ENCODE peak calls at places on chromosomes 5 and 9, in eight cellular contexts. M, G, O, B, R, J, D and Y are unnamed samples.

GRCh38 chr9:134379774-134380431 is 53.6 kb downstream of the RXRA start:
- DNase-seq in G (peak; percentile 70), D (no peak), B (no peak), J (peak; percentile 83), O (no peak), M (no peak), R (no peak), Y (no peak)

GRCh38 chr5:5880364-5880763 is 457.9 kb downstream of the ICE1 start:
- DNase-seq in J (no peak), O (no peak), M (no peak), D (no peak), R (no peak), G (no peak), B (no peak), Y (no peak)

GRCh38 chr9:134057751-134058701 is 9.8 kb downstream of the BRD3 start:
- DNase-seq in M (no peak), J (no peak), D (no peak), R (peak; percentile 77), B (peak; percentile 76), O (peak; percentile 4), G (no peak), Y (peak; percentile 61)

GRCh38 chr9:97749928-97750327 is 52.8 kb upstream of the XPA start:
- DNase-seq in O (no peak), J (peak; percentile 25), B (no peak), M (no peak), D (no peak), R (no peak), G (no peak), Y (no peak)

GRCh38 chr5:1174122-1174936 is 27.1 kb upstream of the SLC6A19 start:
- DNase-seq in O (peak; percentile 53), G (peak; percentile 65), M (peak; percentile 82), J (peak; percentile 57), B (peak; percentile 78), D (peak; percentile 74), R (peak; percentile 88), Y (peak; percentile 83)

GRCh38 chr5:92378961-92379611 is 996.0 kb upstream of the ARRDC3 start:
- DNase-seq in R (no peak), D (peak; percentile 49), B (peak; percentile 34), G (no peak), O (no peak), M (no peak), J (peak; percentile 13), Y (no peak)

GRCh38 chr5:111043712-111044506 is 27.6 kb upstream of the TSLP start:
- DNase-seq in M (peak; percentile 33), J (peak; percentile 16), R (no peak), O (no peak), B (no peak), G (no peak), D (peak; percentile 87), Y (no peak)

GRCh38 chr5:172707285-172708182 is 63.5 kb downstream of the DUSP1 start:
- DNase-seq in D (peak; percentile 76), G (no peak), R (peak; percentile 58), O (no peak), B (peak; percentile 72), J (peak; percentile 56), M (peak; percentile 79), Y (peak; percentile 69)

GRCh38 chr5:158244882-158245281 is 385.9 kb upstream of the CLINT1 start:
- DNase-seq in J (no peak), B (no peak), O (no peak), D (no peak), G (no peak), R (no peak), M (no peak), Y (no peak)

GRCh38 chr5:107524111-107524510 is 146.6 kb downstream of the EFNA5 start:
- DNase-seq in J (peak; percentile 59), M (no peak), O (no peak), B (no peak), R (no peak), G (no peak), D (no peak), Y (no peak)

GRCh38 chr9:82706781-82707180 is 356.2 kb downstream of the RASEF start:
- DNase-seq in M (no peak), O (no peak), R (no peak), B (no peak), G (no peak), J (peak; percentile 21), D (no peak), Y (no peak)

GRCh38 chr9:120152295-120152694 is 427.7 kb downstream of the CDK5RAP2 start:
- DNase-seq in G (peak; percentile 17), J (no peak), O (peak; percentile 11), M (peak; percentile 68), R (no peak), B (no peak), D (no peak), Y (no peak)

GRCh38 chr9:136576269-136576626 is 30.4 kb upstream of the NOTCH1 start:
- DNase-seq in D (peak; percentile 33), J (peak; percentile 81), R (no peak), M (no peak), O (no peak), B (peak; percentile 76), G (no peak), Y (peak; percentile 80)

GRCh38 chr5:113574417-113574816 is 60.9 kb downstream of the YTHDC2 start:
- DNase-seq in G (no peak), M (no peak), J (peak; percentile 74), B (peak; percentile 30), O (peak; percentile 10), D (peak; percentile 96), R (no peak), Y (no peak)

GRCh38 chr5:23257656-23258055 is 249.8 kb upstream of the PRDM9 start:
- DNase-seq in J (peak; percentile 81), B (no peak), R (no peak), O (no peak), G (no peak), M (no peak), D (no peak), Y (no peak)

GRCh38 chr9:10612649-10613398 is at the start of gene PTPRD:
- DNase-seq in M (peak; percentile 78), J (peak; percentile 56), G (no peak), O (no peak), D (peak; percentile 5), R (peak; percentile 32), B (peak; percentile 73), Y (peak; percentile 83)

GRCh38 chr5:141355641-141356040 is 820 bp downstream of the PCDHGA4 start:
- DNase-seq in D (no peak), O (no peak), R (no peak), B (no peak), J (no peak), G (no peak), M (no peak), Y (no peak)
- H3K9me3 ChIP-seq in D (peaks cover 60% of the 10 kb centered on the region), O (peaks cover 98% of the 10 kb centered on the region), R (peaks cover 24% of the 10 kb centered on the region), B (peaks cover 71% of the 10 kb centered on the region), J (peaks cover 43% of the 10 kb centered on the region), G (peaks cover 16% of the 10 kb centered on the region), M (no peaks in the 10 kb centered on the region), Y (peaks cover 23% of the 10 kb centered on the region)

DNA sequence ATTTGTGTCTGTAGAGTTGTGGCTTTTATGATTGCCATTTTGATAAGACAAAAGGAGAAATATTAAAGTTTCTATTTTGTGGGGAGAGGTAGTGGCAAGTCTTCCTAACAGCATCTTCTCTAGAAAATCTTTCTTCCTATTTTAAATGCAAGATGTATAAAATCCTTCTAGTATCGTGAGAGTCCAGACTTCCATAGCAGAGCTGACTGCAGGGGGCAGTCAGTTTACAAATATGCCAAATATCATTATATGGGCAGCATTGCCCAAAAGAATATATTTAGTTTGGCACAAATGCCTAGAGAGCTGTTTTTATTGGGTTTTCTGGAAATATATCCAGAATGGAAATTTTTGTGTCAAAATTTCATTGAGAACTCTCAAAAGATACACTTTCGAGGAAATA is 82.1 kb upstream of the ALDH1A1 start:
- DNase-seq in D (no peak), G (no peak), B (no peak), M (no peak), J (no peak), O (no peak), R (no peak), Y (no peak)
- TF ChIP-seq CTCF in D (no peak), G (no peak), B (peak; percentile 20), M (peak; percentile 23), J (no peak), O (no peak), R (no peak), Y (no peak)

GRCh38 chr9:130780415-130780814 is 54.6 kb upstream of the ABL1 start:
- DNase-seq in G (no peak), O (no peak), R (no peak), M (no peak), B (no peak), J (no peak), D (no peak), Y (no peak)

GRCh38 chr9:130785053-130785452 is 50.0 kb upstream of the ABL1 start:
- DNase-seq in R (no peak), G (no peak), J (no peak), M (no peak), D (no peak), B (no peak), O (peak; percentile 19), Y (no peak)

GRCh38 chr9:130785940-130786500 is 49.0 kb upstream of the ABL1 start:
- DNase-seq in M (peak; percentile 32), O (no peak), B (no peak), R (no peak), D (no peak), J (no peak), G (no peak), Y (no peak)

GRCh38 chr9:130780865-130781504 is 54.1 kb upstream of the ABL1 start:
- DNase-seq in B (no peak), J (no peak), O (peak; percentile 79), G (peak; percentile 69), D (peak; percentile 98), R (no peak), M (no peak), Y (no peak)

DNA sequence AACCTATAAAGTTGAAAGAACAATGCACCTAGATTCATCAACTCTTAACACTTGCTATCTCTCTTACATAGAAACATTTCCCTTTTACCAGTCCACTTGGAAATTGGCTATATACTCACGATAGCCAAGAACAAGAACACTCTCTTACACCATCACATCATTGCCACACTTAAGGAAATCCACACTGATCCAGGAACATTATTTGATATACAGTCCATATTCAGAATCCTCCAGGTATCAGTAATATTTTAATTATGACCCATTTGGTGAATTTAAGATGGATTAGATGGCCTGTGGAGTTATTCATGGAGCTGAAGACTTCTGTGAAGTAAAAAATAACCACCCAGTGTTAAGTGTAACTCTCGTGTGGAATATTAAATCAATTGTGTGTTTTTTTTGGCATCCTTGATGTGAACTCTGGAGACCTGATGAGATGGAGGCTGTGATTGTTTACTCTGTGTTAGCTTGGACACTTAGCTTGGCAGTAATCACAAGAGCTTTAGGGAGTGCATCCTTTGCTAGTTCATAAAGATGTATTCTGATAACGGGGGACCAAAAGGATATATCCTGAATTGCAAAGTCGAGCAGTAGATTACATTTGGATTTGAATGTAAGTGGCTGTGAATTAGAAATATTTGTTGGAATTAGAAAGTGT is 52.0 kb upstream of the ABL1 start:
- DNase-seq in R (no peak), D (no peak), B (no peak), J (no peak), G (no peak), M (no peak), O (no peak), Y (no peak)
- H3K4me1 ChIP-seq in R (peaks cover 14% of the 10 kb centered on the region), D (peaks cover 22% of the 10 kb centered on the region), B (peaks cover 13% of the 10 kb centered on the region), J (no peaks in the 10 kb centered on the region), G (peaks cover 60% of the 10 kb centered on the region), M (peaks cover 17% of the 10 kb centered on the region), O (peaks cover 70% of the 10 kb centered on the region), Y (peaks cover 14% of the 10 kb centered on the region)

DNA sequence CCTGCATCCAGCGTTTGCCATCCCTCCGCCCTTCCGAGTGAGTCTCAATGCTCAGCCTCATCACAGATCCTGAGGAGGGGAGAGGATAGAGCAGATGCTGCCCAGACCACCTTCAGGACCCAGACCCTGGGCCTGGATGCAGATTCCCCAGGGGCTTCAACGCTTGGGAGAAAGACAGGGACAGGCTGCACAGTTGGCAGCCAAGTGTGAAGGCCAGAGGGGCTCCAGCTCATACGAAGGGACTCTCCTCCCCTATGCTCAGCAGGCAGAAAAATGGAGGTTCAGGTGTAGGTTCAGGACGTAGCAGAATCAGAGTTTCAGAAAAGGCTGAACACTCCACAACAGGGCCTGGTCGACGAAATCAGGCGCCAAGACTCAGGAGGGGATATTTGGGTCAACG is 378.5 kb upstream of the IRX1 start:
- DNase-seq in B (peak; percentile 45), J (no peak), M (no peak), D (no peak), G (no peak), O (no peak), R (no peak), Y (no peak)
- H3K9me3 ChIP-seq in B (no peaks in the 10 kb centered on the region), J (peaks cover 15% of the 10 kb centered on the region), M (no peaks in the 10 kb centered on the region), D (peaks cover 55% of the 10 kb centered on the region), G (no peaks in the 10 kb centered on the region), O (no peaks in the 10 kb centered on the region), R (no peaks in the 10 kb centered on the region), Y (no peaks in the 10 kb centered on the region)